ENCODE peak calls at places on chromosomes 7 and 10, in seven cellular contexts. N is PC-9, E is fibroblast of pulmonary artery, F is uterus, R is breast epithelium, L is kidney epithelial cell, M is endodermal cell. H is an unnamed sample.

GRCh38 chr10:86267286-86268195 is 99.1 kb downstream of the GRID1 start:
- DNase-seq in R (no peak), F (no peak), N (no peak), E (no peak), M (peak), L (no peak), H (peak)

GRCh38 chr7:55502209-55502608 is 70.1 kb downstream of the VOPP1 start:
- DNase-seq in L (no peak), E (no peak), M (no peak), R (no peak), F (no peak), N (no peak), H (no peak)

GRCh38 chr7:146172112-146172511 is 55.5 kb downstream of the CNTNAP2 start:
- DNase-seq in L (no peak), F (no peak), N (no peak), R (no peak), M (no peak), E (peak), H (no peak)

GRCh38 chr10:7408494-7409044 is 2.3 kb downstream of the SFMBT2 start:
- DNase-seq in N (no peak), M (peak), F (peak), R (peak), L (no peak), E (peak), H (no peak)

GRCh38 chr10:97573672-97574071 is 1.1 kb downstream of the ANKRD2 start:
- DNase-seq in E (no peak), L (no peak), N (no peak), F (no peak), M (no peak), R (no peak), H (no peak)

GRCh38 chr7:50469181-50469580 is 19.0 kb upstream of the FIGNL1 start:
- DNase-seq in F (no peak), E (no peak), N (no peak), R (no peak), L (no peak), M (no peak), H (no peak)

GRCh38 chr7:41967156-41967555 is 264.3 kb upstream of the INHBA start:
- DNase-seq in N (no peak), M (no peak), E (peak), R (no peak), F (no peak), L (no peak), H (no peak)

GRCh38 chr7:98251251-98251843 is 685 bp downstream of the TECPR1 start:
- DNase-seq in M (no peak), R (no peak), E (peak), F (peak), N (peak), L (no peak), H (no peak)

GRCh38 chr10:1085258-1085657 is 29.1 kb downstream of the WDR37 start:
- DNase-seq in E (no peak), L (no peak), F (no peak), N (no peak), M (no peak), R (no peak), H (no peak)

GRCh38 chr7:16822029-16822428 is 17.2 kb upstream of the AGR2 start:
- DNase-seq in M (no peak), R (no peak), F (no peak), N (no peak), E (no peak), L (no peak), H (no peak)

GRCh38 chr10:28754930-28755718 is 77.8 kb downstream of the BAMBI start:
- DNase-seq in M (no peak), F (no peak), R (no peak), E (peak), L (peak), N (no peak), H (no peak)

GRCh38 chr10:49837685-49838084 is 75.6 kb upstream of the OGDHL start:
- DNase-seq in L (no peak), F (no peak), N (no peak), E (no peak), R (no peak), M (no peak), H (no peak)

GRCh38 chr10:69470463-69471163 is 19.3 kb downstream of the TSPAN15 start:
- DNase-seq in R (no peak), L (no peak), M (no peak), N (no peak), F (no peak), E (no peak), H (no peak)

GRCh38 chr10:12484945-12485805 is 135.8 kb downstream of the CAMK1D start:
- DNase-seq in M (peak), R (no peak), L (no peak), E (no peak), F (no peak), N (no peak), H (no peak)

GRCh38 chr7:111832159-111832558 is 269.9 kb upstream of the IMMP2L start:
- DNase-seq in E (peak), N (no peak), F (no peak), M (no peak), R (no peak), L (no peak), H (no peak)

GRCh38 chr10:122478971-122479370 is 17.6 kb downstream of the HTRA1 start:
- DNase-seq in L (no peak), R (no peak), N (no peak), M (no peak), F (no peak), E (no peak), H (no peak)

GRCh38 chr10:80855348-80855971 is 317.8 kb downstream of the SH2D4B start:
- DNase-seq in R (no peak), N (no peak), M (peak), E (no peak), F (no peak), L (no peak), H (no peak)

GRCh38 chr10:131814567-131815290 is 86.1 kb upstream of the PPP2R2D start:
- DNase-seq in R (no peak), E (no peak), L (no peak), M (peak), N (no peak), F (no peak), H (peak)

GRCh38 chr10:61257956-61258496 is 195.2 kb downstream of the TMEM26 start:
- DNase-seq in M (no peak), R (no peak), L (no peak), F (no peak), N (no peak), E (no peak), H (no peak)

GRCh38 chr7:70614237-70614984 is 517.5 kb upstream of the GALNT17 start:
- DNase-seq in L (no peak), F (peak), R (peak), N (no peak), E (peak), M (peak), H (peak)

GRCh38 chr7:111660478-111660877 is 98.2 kb upstream of the IMMP2L start:
- DNase-seq in R (no peak), L (no peak), F (no peak), E (no peak), M (no peak), N (no peak), H (no peak)

GRCh38 chr7:6227294-6227846 is 45.1 kb downstream of the CYTH3 start:
- DNase-seq in N (no peak), L (no peak), E (peak), M (no peak), R (no peak), F (peak), H (no peak)

GRCh38 chr10:89532476-89532875 is 2.9 kb downstream of the SLC16A12 start:
- DNase-seq in M (no peak), L (no peak), R (no peak), N (no peak), E (no peak), F (no peak), H (no peak)

GRCh38 chr10:90418869-90419652 is 438.8 kb downstream of the HTR7 start:
- DNase-seq in F (no peak), R (no peak), E (peak), L (peak), N (peak), M (no peak), H (no peak)

GRCh38 chr10:110279062-110279986 is 25.4 kb downstream of the SMNDC1 start:
- DNase-seq in L (peak), E (peak), N (peak), M (peak), R (no peak), F (peak), H (no peak)

GRCh38 chr7:94295805-94296204 is 98.9 kb upstream of the COL1A2 start:
- DNase-seq in E (peak), F (peak), N (no peak), L (no peak), R (no peak), M (no peak), H (no peak)

GRCh38 chr10:31927597-31928530 is 767 bp downstream of the ARHGAP12 start:
- DNase-seq in R (no peak), N (peak), L (no peak), E (peak), M (peak), F (peak), H (no peak)

GRCh38 chr10:29635711-29636144 is 957 bp upstream of the SVIL start:
- DNase-seq in M (peak), R (no peak), F (no peak), E (peak), L (no peak), N (no peak), H (no peak)

GRCh38 chr7:968205-968754 is 7.1 kb downstream of the COX19 start:
- DNase-seq in E (no peak), N (no peak), R (no peak), F (no peak), M (no peak), L (no peak), H (no peak)

GRCh38 chr7:96093435-96093834 is 228.5 kb downstream of the SLC25A13 start:
- DNase-seq in N (no peak), R (no peak), E (peak), F (no peak), L (peak), M (no peak), H (no peak)

GRCh38 chr10:30885423-30885822 is 146.2 kb downstream of the ZNF438 start:
- DNase-seq in N (no peak), L (no peak), M (no peak), R (no peak), F (no peak), E (no peak), H (no peak)

GRCh38 chr7:7746419-7746818 is 28.0 kb upstream of the RPA3 start:
- DNase-seq in R (no peak), E (no peak), F (no peak), L (no peak), N (no peak), M (no peak), H (no peak)

GRCh38 chr10:25818751-25819150 is 115.3 kb upstream of the MYO3A start:
- DNase-seq in N (no peak), L (no peak), F (no peak), E (no peak), R (no peak), M (peak), H (no peak)

GRCh38 chr7:372939-373791 is 83.2 kb downstream of the FOXL3 start:
- DNase-seq in F (peak), E (no peak), M (peak), R (peak), L (no peak), N (no peak), H (no peak)

GRCh38 chr10:5565205-5565545 is 40.4 kb downstream of the CALML3 start:
- DNase-seq in M (peak), F (peak), R (peak), E (no peak), N (no peak), L (no peak), H (no peak)

GRCh38 chr7:134757938-134758337 is 21.5 kb upstream of the CALD1 start:
- DNase-seq in F (no peak), R (no peak), M (no peak), E (peak), N (no peak), L (no peak), H (no peak)

GRCh38 chr10:110395350-110396283 is 90.9 kb upstream of the SMNDC1 start:
- DNase-seq in E (peak), M (peak), L (peak), R (no peak), N (peak), F (peak), H (no peak)

GRCh38 chr7:157738064-157738460 is 401.3 kb downstream of the DNAJB6 start:
- DNase-seq in L (no peak), F (no peak), E (peak), M (peak), R (no peak), N (no peak), H (no peak)

DNA sequence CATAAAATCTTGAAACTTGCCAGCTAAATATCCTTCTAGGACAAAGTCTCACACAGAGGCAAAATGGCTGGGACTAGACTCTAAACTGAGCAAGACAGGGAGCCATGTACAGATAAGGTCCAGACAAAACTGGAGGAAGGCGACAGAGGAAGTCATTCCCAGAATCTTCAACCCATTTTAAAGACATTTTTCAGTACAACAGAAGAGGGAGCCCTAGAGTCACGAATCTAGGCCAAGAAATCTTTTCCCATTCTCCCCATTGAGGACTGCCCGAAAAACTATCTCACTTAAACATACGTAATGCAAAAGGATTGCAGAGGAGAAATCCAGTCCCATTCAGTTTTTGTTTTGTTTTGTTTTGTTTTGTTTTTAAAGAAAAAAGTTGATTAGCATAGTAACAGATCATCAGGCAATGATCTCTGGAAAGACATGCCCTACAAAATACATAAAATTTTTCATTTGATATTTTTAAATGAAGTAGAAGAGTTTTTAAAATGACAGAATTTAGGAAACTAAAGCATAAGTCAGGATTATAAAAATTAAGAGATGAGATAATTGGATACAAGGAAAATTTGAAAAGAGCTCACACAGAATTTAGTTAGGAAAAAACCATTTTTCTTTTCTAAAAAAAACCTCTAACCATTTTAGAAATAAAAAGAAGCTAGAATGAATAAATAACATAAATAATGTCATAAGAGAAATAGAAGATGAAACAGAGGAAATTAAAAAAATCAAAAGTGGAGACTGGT is 16.9 kb upstream of the PRF1 start:
- DNase-seq in E (peak), R (no peak), N (peak), L (no peak), F (no peak), M (no peak), H (no peak)
- TF ChIP-seq CTCF in E (peak), R (no peak), N (peak), L (peak), F (no peak), M (peak), H (peak)

DNA sequence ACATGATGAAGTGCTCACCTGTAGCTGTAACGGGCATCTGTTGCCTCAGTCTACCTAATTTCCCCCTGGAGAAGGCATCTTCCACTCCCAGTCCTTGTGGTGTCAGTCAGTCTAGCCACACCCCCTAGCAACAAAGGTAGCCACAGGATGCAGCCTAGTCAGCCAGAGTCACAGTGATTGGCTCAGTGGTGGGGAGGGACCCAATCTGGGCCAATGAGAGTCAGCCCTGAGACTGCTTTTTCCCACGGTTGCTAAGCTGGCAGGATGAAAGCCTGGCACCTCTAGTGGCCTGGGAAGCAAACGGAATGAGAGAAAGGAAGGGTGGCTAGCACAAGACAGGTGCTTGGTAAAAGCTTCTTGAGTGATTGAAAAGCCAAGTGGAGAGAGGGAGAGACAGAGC is 118.6 kb downstream of the SH3PXD2A start:
- DNase-seq in R (no peak), N (peak), E (no peak), M (peak), F (no peak), L (no peak), H (no peak)
- TF ChIP-seq CTCF in R (no peak), N (no peak), E (no peak), M (peak), F (no peak), L (peak), H (no peak)

GRCh38 chr10:71693377-71693776 is 26.2 kb downstream of the C10orf105 start:
- DNase-seq in E (peak), N (no peak), L (no peak), R (no peak), F (no peak), M (no peak), H (no peak)
- TF ChIP-seq CTCF in E (no peak), N (no peak), L (no peak), R (no peak), F (no peak), M (no peak), H (no peak)

GRCh38 chr10:84054743-84055142 is 84.6 kb upstream of the GHITM start:
- DNase-seq in R (no peak), N (no peak), F (no peak), M (peak), E (no peak), L (no peak), H (no peak)
- TF ChIP-seq CTCF in R (no peak), N (no peak), F (no peak), M (peak), E (no peak), L (peak), H (no peak)

DNA sequence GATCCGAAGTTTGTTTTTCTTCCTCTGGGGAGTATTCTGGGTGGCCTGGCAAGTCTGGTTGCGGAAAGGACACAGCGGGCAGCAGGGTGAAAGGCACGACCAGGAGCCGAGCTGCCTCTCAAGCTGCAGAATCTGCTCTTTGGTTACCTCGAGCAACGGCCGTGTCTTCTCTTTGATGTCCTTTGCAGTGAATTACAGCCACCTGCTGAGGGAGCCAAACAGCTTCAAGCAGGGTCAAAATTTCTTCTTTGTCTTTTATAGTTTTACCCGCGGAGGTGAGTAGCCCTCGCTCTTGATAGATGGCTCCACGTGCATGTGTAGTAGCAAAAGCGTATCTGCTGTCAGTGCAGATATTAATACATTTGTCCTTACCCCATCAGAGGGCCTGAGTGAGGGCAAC is 177.3 kb upstream of the MBL2 start:
- DNase-seq in E (no peak), M (peak), R (no peak), N (no peak), L (no peak), F (no peak), H (no peak)
- TF ChIP-seq CTCF in E (no peak), M (peak), R (no peak), N (no peak), L (peak), F (no peak), H (no peak)

GRCh38 chr7:73839743-73840714 is 2.3 kb downstream of the METTL27 start:
- DNase-seq in M (peak), N (no peak), F (no peak), R (no peak), L (no peak), E (no peak), H (no peak)
- TF ChIP-seq CTCF in M (peak), N (no peak), F (no peak), R (no peak), L (peak), E (no peak), H (no peak)

H was measured in osteocyte.